ENCODE peak calls at places on chromosomes 1 and 21, in four cellular contexts. R is activated T-helper 1 cell treated with Interleukin-2 at 50 U/mL for 16 hours, L is GM04503, C is WTC11. K is an unnamed sample.
A peak's percentile ranks its signal among the peaks of the same experiment; 100 is the strongest.

GRCh38 chr1:90732136-90732535 is 15.0 kb upstream of the BARHL2 start:
- DNase-seq in R (no peak), L (no peak), C (no peak), K (no peak)

GRCh38 chr1:37171651-37172050 is 137.3 kb upstream of the GRIK3 start:
- DNase-seq in R (no peak), L (no peak), C (no peak), K (no peak)

GRCh38 chr1:19342077-19342775 is 30.1 kb downstream of the SLC66A1 start:
- DNase-seq in R (no peak), L (peak; percentile 31), C (no peak), K (no peak)

GRCh38 chr1:116286541-116286971 is 86.5 kb upstream of the ATP1A1 start:
- DNase-seq in R (no peak), L (peak; percentile 1), C (no peak), K (no peak)

GRCh38 chr1:179230251-179230650 is 774 bp upstream of the ABL2 start:
- DNase-seq in R (no peak), L (no peak), C (no peak), K (peak; percentile 11)

GRCh38 chr21:15272591-15272990 is 207.8 kb upstream of the NRIP1 start:
- DNase-seq in R (no peak), L (no peak), C (no peak), K (no peak)

GRCh38 chr1:62436039-62436465 is 797 bp upstream of the USP1 start:
- DNase-seq in R (peak; percentile 95), L (no peak), C (peak; percentile 96), K (peak; percentile 100)

GRCh38 chr1:151596166-151596933 is 15.5 kb upstream of the SNX27 start:
- DNase-seq in R (no peak), L (no peak), C (no peak), K (peak; percentile 75)

GRCh38 chr1:207241164-207241934 is 80.1 kb upstream of the CD55 start:
- DNase-seq in R (no peak), L (no peak), C (no peak), K (no peak)

GRCh38 chr1:152227310-152227928 is 3.4 kb upstream of the HRNR start:
- DNase-seq in R (no peak), L (no peak), C (no peak), K (no peak)

GRCh38 chr1:54564312-54565112 is 16.5 kb downstream of the ACOT11 start:
- DNase-seq in R (no peak), L (no peak), C (peak; percentile 57), K (no peak)

GRCh38 chr1:103517380-103518047 is 8.0 kb upstream of the RNPC3 start:
- DNase-seq in R (no peak), L (no peak), C (no peak), K (no peak)

GRCh38 chr1:15384301-15384901 is 25.3 kb upstream of the EFHD2 start:
- DNase-seq in R (no peak), L (no peak), C (peak; percentile 82), K (no peak)

GRCh38 chr1:206705187-206705586 is 20.5 kb downstream of the MAPKAPK2 start:
- DNase-seq in R (no peak), L (no peak), C (no peak), K (no peak)

GRCh38 chr1:61639218-61639617 is 85.7 kb downstream of the TM2D1 start:
- DNase-seq in R (no peak), L (no peak), C (no peak), K (peak; percentile 6)